ENCODE peak calls at places on chromosomes 4 and X, in eight cellular contexts. One of them, this sample, is unnamed.
A peak's percentile ranks its signal among the peaks of the same experiment; 100 is the strongest.

GRCh38 chr4:124499266-124499665 is 213.3 kb downstream of the ANKRD50 start:
- DNase-seq in GM23248: no peak
- DNase-seq in SK-N-SH: no peak
- DNase-seq in PC-3: no peak
- DNase-seq in neural progenitor cell: peak; percentile 21
- DNase-seq in HCT116: no peak
- DNase-seq in hepatocyte: no peak
- DNase-seq in GM23338: peak; percentile 10
- DNase-seq in this sample: no peak

GRCh38 chr4:87260477-87260876 is 40.1 kb upstream of the KLHL8 start:
- DNase-seq in GM23248: peak; percentile 3
- DNase-seq in SK-N-SH: no peak
- DNase-seq in PC-3: peak; percentile 6
- DNase-seq in neural progenitor cell: no peak
- DNase-seq in HCT116: no peak
- DNase-seq in hepatocyte: no peak
- DNase-seq in GM23338: no peak
- DNase-seq in this sample: no peak

GRCh38 chrX:138858438-138858837 is 146.9 kb upstream of the FGF13 start:
- DNase-seq in GM23248: peak; percentile 89
- DNase-seq in SK-N-SH: no peak
- DNase-seq in PC-3: peak; percentile 76
- DNase-seq in neural progenitor cell: no peak
- DNase-seq in HCT116: no peak
- DNase-seq in hepatocyte: no peak
- DNase-seq in GM23338: no peak
- DNase-seq in this sample: no peak

GRCh38 chr4:107036602-107037151 is 564 bp upstream of the DKK2 start:
- DNase-seq in GM23248: peak; percentile 24
- DNase-seq in SK-N-SH: peak; percentile 33
- DNase-seq in PC-3: no peak
- DNase-seq in neural progenitor cell: peak; percentile 31
- DNase-seq in HCT116: no peak
- DNase-seq in hepatocyte: peak; percentile 6
- DNase-seq in GM23338: peak; percentile 5
- DNase-seq in this sample: no peak

GRCh38 chr4:2672700-2673099 is 83.4 kb downstream of the TNIP2 start:
- DNase-seq in GM23248: no peak
- DNase-seq in SK-N-SH: no peak
- DNase-seq in PC-3: no peak
- DNase-seq in neural progenitor cell: no peak
- DNase-seq in HCT116: no peak
- DNase-seq in hepatocyte: no peak
- DNase-seq in GM23338: no peak
- DNase-seq in this sample: peak; percentile 16

GRCh38 chr4:8244001-8244757 is 25.4 kb upstream of the HTRA3 start:
- DNase-seq in GM23248: no peak
- DNase-seq in SK-N-SH: no peak
- DNase-seq in PC-3: no peak
- DNase-seq in neural progenitor cell: no peak
- DNase-seq in HCT116: no peak
- DNase-seq in hepatocyte: no peak
- DNase-seq in GM23338: no peak
- DNase-seq in this sample: no peak

GRCh38 chrX:113947548-113947947 is 636.3 kb upstream of the HTR2C start:
- DNase-seq in GM23248: no peak
- DNase-seq in SK-N-SH: no peak
- DNase-seq in PC-3: no peak
- DNase-seq in neural progenitor cell: peak; percentile 37
- DNase-seq in HCT116: peak; percentile 12
- DNase-seq in hepatocyte: peak; percentile 37
- DNase-seq in GM23338: peak; percentile 47
- DNase-seq in this sample: no peak

GRCh38 chr4:143338313-143338712 is 1.6 kb downstream of the GAB1 start:
- DNase-seq in GM23248: peak; percentile 25
- DNase-seq in SK-N-SH: no peak
- DNase-seq in PC-3: peak; percentile 48
- DNase-seq in neural progenitor cell: no peak
- DNase-seq in HCT116: no peak
- DNase-seq in hepatocyte: no peak
- DNase-seq in GM23338: no peak
- DNase-seq in this sample: no peak

GRCh38 chr4:137994858-137995257 is 247.3 kb downstream of the SLC7A11 start:
- DNase-seq in GM23248: peak; percentile 69
- DNase-seq in SK-N-SH: no peak
- DNase-seq in PC-3: no peak
- DNase-seq in neural progenitor cell: no peak
- DNase-seq in HCT116: no peak
- DNase-seq in hepatocyte: no peak
- DNase-seq in GM23338: no peak
- DNase-seq in this sample: no peak

GRCh38 chrX:68807818-68808217 is 21.0 kb upstream of the EFNB1 start:
- DNase-seq in GM23248: peak; percentile 47
- DNase-seq in SK-N-SH: no peak
- DNase-seq in PC-3: peak; percentile 59
- DNase-seq in neural progenitor cell: peak; percentile 42
- DNase-seq in HCT116: peak; percentile 18
- DNase-seq in hepatocyte: peak; percentile 40
- DNase-seq in GM23338: peak; percentile 56
- DNase-seq in this sample: no peak

GRCh38 chrX:68808686-68809357 is 20.0 kb upstream of the EFNB1 start:
- DNase-seq in GM23248: peak; percentile 28
- DNase-seq in SK-N-SH: peak; percentile 17
- DNase-seq in PC-3: peak; percentile 11
- DNase-seq in neural progenitor cell: peak; percentile 21
- DNase-seq in HCT116: peak; percentile 8
- DNase-seq in hepatocyte: no peak
- DNase-seq in GM23338: peak; percentile 39
- DNase-seq in this sample: no peak
- TF ChIP-seq EZH2phosphoT487 in GM23248: no peak
- TF ChIP-seq EZH2phosphoT487 in SK-N-SH: no peak
- TF ChIP-seq EZH2phosphoT487 in PC-3: no peak
- TF ChIP-seq EZH2phosphoT487 in neural progenitor cell: no peak
- TF ChIP-seq EZH2phosphoT487 in HCT116: no peak
- TF ChIP-seq EZH2phosphoT487 in hepatocyte: no peak
- TF ChIP-seq EZH2phosphoT487 in GM23338: no peak
- TF ChIP-seq EZH2phosphoT487 in this sample: no peak

DNA sequence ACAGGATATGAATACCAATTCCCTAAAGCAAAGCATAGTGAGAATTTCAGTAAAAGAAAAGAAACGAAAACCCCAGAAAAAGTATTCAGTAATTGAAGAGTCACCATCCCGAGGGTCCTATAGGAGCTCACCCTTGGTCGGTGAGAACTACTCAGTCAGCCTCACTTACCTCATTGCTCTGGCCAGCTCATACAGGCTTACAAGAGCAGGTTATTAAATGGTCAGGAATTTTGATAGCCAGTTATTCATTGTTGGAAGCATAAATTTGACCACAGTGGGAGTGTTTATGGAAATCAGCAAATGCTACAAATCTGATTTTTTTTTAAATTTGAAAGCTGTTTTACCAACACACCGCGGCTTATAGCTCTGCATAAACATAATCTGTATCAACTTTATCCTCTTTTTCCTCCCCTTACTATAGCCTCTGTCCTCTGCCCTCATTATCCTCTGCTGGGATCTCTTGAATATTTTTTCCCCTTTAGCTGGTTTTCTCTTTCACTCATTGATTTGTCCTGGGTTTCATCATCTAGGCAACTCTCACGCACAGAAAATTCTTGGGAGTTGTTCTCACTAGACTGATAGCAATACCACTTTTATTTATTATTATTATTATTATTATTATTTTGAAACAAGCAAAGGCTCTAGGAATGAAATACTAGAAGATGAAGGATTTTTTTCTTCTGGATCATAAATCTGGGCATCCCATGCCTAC is 11.1 kb upstream of the CXCL2 start:
- DNase-seq in GM23248: peak; percentile 97
- DNase-seq in SK-N-SH: no peak
- DNase-seq in PC-3: peak; percentile 96
- DNase-seq in neural progenitor cell: no peak
- DNase-seq in HCT116: peak; percentile 60
- DNase-seq in hepatocyte: no peak
- DNase-seq in GM23338: no peak
- DNase-seq in this sample: no peak
- H3K4me1 ChIP-seq in GM23248: peaks cover 70% of the 10 kb centered on the region
- H3K4me1 ChIP-seq in SK-N-SH: peaks cover 21% of the 10 kb centered on the region
- H3K4me1 ChIP-seq in PC-3: peaks cover 73% of the 10 kb centered on the region
- H3K4me1 ChIP-seq in neural progenitor cell: no peaks in the 10 kb centered on the region
- H3K4me1 ChIP-seq in HCT116: peaks cover 18% of the 10 kb centered on the region
- H3K4me1 ChIP-seq in hepatocyte: peaks cover 25% of the 10 kb centered on the region
- H3K4me1 ChIP-seq in GM23338: peaks cover 3% of the 10 kb centered on the region
- H3K4me1 ChIP-seq in this sample: no peaks in the 10 kb centered on the region

DNA sequence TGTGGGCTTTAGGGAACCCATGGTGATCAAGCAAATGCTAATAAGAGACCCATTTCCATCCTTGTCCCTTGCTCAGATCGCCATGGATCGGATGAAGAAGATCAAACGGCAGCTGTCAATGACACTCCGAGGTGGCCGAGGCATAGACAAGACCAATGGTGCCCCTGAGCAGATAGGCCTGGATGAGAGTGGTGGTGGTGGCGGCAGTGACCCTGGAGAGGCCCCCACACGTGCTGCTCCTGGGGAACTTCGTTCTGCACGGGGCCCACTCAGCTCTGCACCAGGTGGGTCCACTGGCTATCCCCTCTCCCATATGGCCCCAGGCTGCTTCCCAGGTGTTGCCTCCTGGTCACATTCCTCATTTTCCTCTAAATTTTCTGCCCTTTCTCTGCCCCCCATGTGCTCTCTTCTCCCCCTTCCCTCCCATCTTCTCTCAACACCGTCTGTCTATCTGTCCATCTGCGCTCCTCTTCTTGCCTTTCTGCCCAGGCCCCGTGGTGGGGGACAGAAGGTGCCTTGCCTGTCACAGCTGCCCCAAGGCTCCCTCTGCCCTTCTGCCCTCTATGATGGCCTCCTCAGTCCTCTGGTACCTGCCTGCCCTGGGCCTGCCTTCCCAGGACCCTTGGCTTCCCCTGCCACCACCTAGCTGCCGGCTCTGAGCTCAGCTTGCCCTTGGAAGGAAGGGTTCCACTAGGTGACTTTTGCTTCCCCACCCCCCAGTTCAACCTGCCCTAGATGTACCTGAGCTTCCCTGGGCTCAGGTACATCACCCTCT is 5.2 kb downstream of the CDK16 start:
- DNase-seq in GM23248: no peak
- DNase-seq in SK-N-SH: no peak
- DNase-seq in PC-3: no peak
- DNase-seq in neural progenitor cell: no peak
- DNase-seq in HCT116: no peak
- DNase-seq in hepatocyte: no peak
- DNase-seq in GM23338: no peak
- DNase-seq in this sample: no peak
- H4K20me1 ChIP-seq in GM23248: no peaks in the 10 kb centered on the region
- H4K20me1 ChIP-seq in SK-N-SH: peaks cover 49% of the 10 kb centered on the region
- H4K20me1 ChIP-seq in PC-3: peaks cover 30% of the 10 kb centered on the region
- H4K20me1 ChIP-seq in neural progenitor cell: peaks cover 53% of the 10 kb centered on the region
- H4K20me1 ChIP-seq in HCT116: no peaks in the 10 kb centered on the region
- H4K20me1 ChIP-seq in hepatocyte: peaks cover 44% of the 10 kb centered on the region
- H4K20me1 ChIP-seq in GM23338: no peaks in the 10 kb centered on the region
- H4K20me1 ChIP-seq in this sample: peaks cover 16% of the 10 kb centered on the region

GRCh38 chr4:7031526-7032449 is 11.4 kb upstream of the TADA2B start:
- DNase-seq in GM23248: no peak
- DNase-seq in SK-N-SH: no peak
- DNase-seq in PC-3: no peak
- DNase-seq in neural progenitor cell: no peak
- DNase-seq in HCT116: no peak
- DNase-seq in hepatocyte: no peak
- DNase-seq in GM23338: no peak
- DNase-seq in this sample: no peak

GRCh38 chr4:7030856-7031255 is 12.3 kb upstream of the TADA2B start:
- DNase-seq in GM23248: no peak
- DNase-seq in SK-N-SH: no peak
- DNase-seq in PC-3: no peak
- DNase-seq in neural progenitor cell: no peak
- DNase-seq in HCT116: no peak
- DNase-seq in hepatocyte: no peak
- DNase-seq in GM23338: no peak
- DNase-seq in this sample: no peak

GRCh38 chr4:7032591-7032990 is 10.6 kb upstream of the TADA2B start:
- DNase-seq in GM23248: no peak
- DNase-seq in SK-N-SH: no peak
- DNase-seq in PC-3: no peak
- DNase-seq in neural progenitor cell: no peak
- DNase-seq in HCT116: no peak
- DNase-seq in hepatocyte: no peak
- DNase-seq in GM23338: no peak
- DNase-seq in this sample: no peak

GRCh38 chr4:7037425-7037824 is 5.7 kb upstream of the TADA2B start:
- DNase-seq in GM23248: no peak
- DNase-seq in SK-N-SH: no peak
- DNase-seq in PC-3: no peak
- DNase-seq in neural progenitor cell: no peak
- DNase-seq in HCT116: no peak
- DNase-seq in hepatocyte: no peak
- DNase-seq in GM23338: peak; percentile 30
- DNase-seq in this sample: no peak

DNA sequence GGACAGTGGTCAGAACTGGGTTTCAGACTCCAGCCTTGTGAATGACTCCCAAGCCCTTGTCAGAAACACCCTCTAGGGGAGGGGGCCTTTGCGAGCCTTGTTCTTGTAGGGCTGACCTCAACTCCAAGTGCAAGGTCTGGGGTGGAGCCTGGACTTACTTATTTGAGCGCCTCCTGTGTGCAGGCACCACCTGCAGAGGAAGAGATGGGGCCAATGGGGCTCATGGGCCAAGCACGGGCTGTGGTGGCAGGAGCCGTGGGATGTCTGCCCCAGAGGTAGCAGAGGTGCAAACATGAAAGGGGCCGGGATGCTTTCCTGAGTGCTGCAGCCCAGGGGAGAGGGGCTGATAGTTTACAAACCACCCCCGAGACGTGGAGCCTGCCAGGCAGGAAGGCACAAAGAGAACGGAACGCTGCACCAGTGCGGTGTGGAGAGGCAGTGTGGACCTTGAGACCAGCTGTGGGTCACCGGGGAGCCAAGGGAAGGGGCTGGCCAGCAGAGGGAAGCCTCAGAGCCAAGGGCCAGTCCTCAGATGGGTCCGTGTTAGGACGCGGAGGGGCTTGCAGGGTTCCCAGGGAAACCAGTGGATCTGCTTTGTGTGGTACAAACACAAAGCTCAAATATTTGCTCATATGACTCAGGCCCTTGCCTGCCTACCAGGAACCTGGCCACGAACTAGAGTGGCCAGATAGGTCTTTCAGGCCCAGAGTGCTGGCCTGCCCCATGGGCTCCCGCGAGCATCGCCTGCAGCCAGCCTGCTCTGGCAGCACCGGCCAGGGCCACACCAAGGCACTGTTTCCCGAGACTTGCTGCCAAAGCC is 8.7 kb upstream of the TADA2B start:
- DNase-seq in GM23248: peak; percentile 77
- DNase-seq in SK-N-SH: no peak
- DNase-seq in PC-3: peak; percentile 88
- DNase-seq in neural progenitor cell: peak; percentile 19
- DNase-seq in HCT116: no peak
- DNase-seq in hepatocyte: peak; percentile 78
- DNase-seq in GM23338: peak; percentile 46
- DNase-seq in this sample: no peak
- TF ChIP-seq EZH2phosphoT487 in GM23248: no peak
- TF ChIP-seq EZH2phosphoT487 in SK-N-SH: no peak
- TF ChIP-seq EZH2phosphoT487 in PC-3: no peak
- TF ChIP-seq EZH2phosphoT487 in neural progenitor cell: no peak
- TF ChIP-seq EZH2phosphoT487 in HCT116: no peak
- TF ChIP-seq EZH2phosphoT487 in hepatocyte: no peak
- TF ChIP-seq EZH2phosphoT487 in GM23338: no peak
- TF ChIP-seq EZH2phosphoT487 in this sample: no peak